ENCODE peak calls at places on chromosome 20, in eight cellular contexts. One of them, this sample, is unnamed.

GRCh38 chr20:18657575-18657974 is 69.7 kb downstream of the DTD1 start:
- DNase-seq in spleen: no peak
- DNase-seq in neural crest cell: no peak
- DNase-seq in stomach: no peak
- DNase-seq in endothelial cell: no peak
- DNase-seq in endothelial cell of umbilical vein: no peak
- DNase-seq in IMR-90: peak; percentile 87
- DNase-seq in body of pancreas: no peak
- DNase-seq in this sample: no peak

GRCh38 chr20:815914-816606 is 17.5 kb upstream of the FAM110A start:
- DNase-seq in stomach: peak; percentile 68
- DNase-seq in endothelial cell: peak; percentile 67
- DNase-seq in spleen: peak; percentile 82
- DNase-seq in endothelial cell of umbilical vein: peak; percentile 61
- DNase-seq in neural crest cell: peak; percentile 67
- DNase-seq in body of pancreas: peak; percentile 74
- DNase-seq in IMR-90: peak; percentile 43
- DNase-seq in this sample: no peak

GRCh38 chr20:38927902-38928578 is 1.8 kb downstream of the FAM83D start:
- DNase-seq in stomach: no peak
- DNase-seq in endothelial cell: no peak
- DNase-seq in spleen: no peak
- DNase-seq in endothelial cell of umbilical vein: no peak
- DNase-seq in IMR-90: no peak
- DNase-seq in body of pancreas: no peak
- DNase-seq in neural crest cell: no peak
- DNase-seq in this sample: no peak

GRCh38 chr20:3222635-3223600 is 13.6 kb downstream of the ITPA start:
- DNase-seq in stomach: no peak
- DNase-seq in endothelial cell: no peak
- DNase-seq in body of pancreas: no peak
- DNase-seq in spleen: peak; percentile 88
- DNase-seq in endothelial cell of umbilical vein: no peak
- DNase-seq in neural crest cell: no peak
- DNase-seq in IMR-90: no peak
- DNase-seq in this sample: no peak

GRCh38 chr20:63082308-63082938 is 75.7 kb upstream of the BHLHE23 start:
- DNase-seq in endothelial cell: peak; percentile 79
- DNase-seq in spleen: peak; percentile 61
- DNase-seq in body of pancreas: peak; percentile 43
- DNase-seq in neural crest cell: peak; percentile 80
- DNase-seq in IMR-90: peak; percentile 11
- DNase-seq in stomach: peak; percentile 39
- DNase-seq in endothelial cell of umbilical vein: no peak
- DNase-seq in this sample: no peak

GRCh38 chr20:21575167-21575566 is 61.3 kb upstream of the NKX2-2 start:
- DNase-seq in spleen: no peak
- DNase-seq in neural crest cell: no peak
- DNase-seq in body of pancreas: no peak
- DNase-seq in endothelial cell of umbilical vein: no peak
- DNase-seq in stomach: no peak
- DNase-seq in endothelial cell: no peak
- DNase-seq in IMR-90: no peak
- DNase-seq in this sample: no peak

GRCh38 chr20:18154342-18154741 is 16.7 kb downstream of the KAT14 start:
- DNase-seq in IMR-90: no peak
- DNase-seq in stomach: no peak
- DNase-seq in neural crest cell: no peak
- DNase-seq in endothelial cell of umbilical vein: no peak
- DNase-seq in body of pancreas: no peak
- DNase-seq in endothelial cell: no peak
- DNase-seq in spleen: no peak
- DNase-seq in this sample: no peak

GRCh38 chr20:39849664-39850063 is 839.4 kb downstream of the MAFB start:
- DNase-seq in endothelial cell of umbilical vein: peak; percentile 77
- DNase-seq in endothelial cell: no peak
- DNase-seq in neural crest cell: no peak
- DNase-seq in body of pancreas: peak; percentile 45
- DNase-seq in IMR-90: peak; percentile 94
- DNase-seq in stomach: peak; percentile 28
- DNase-seq in spleen: peak; percentile 84
- DNase-seq in this sample: peak; percentile 88

GRCh38 chr20:49583669-49584417 is 15.9 kb upstream of the PTGIS start:
- DNase-seq in body of pancreas: peak; percentile 64
- DNase-seq in endothelial cell of umbilical vein: peak; percentile 92
- DNase-seq in stomach: peak; percentile 90
- DNase-seq in IMR-90: peak; percentile 95
- DNase-seq in spleen: no peak
- DNase-seq in neural crest cell: no peak
- DNase-seq in endothelial cell: no peak
- DNase-seq in this sample: peak; percentile 44

GRCh38 chr20:19660808-19661378 is 97.2 kb upstream of the RIN2 start:
- DNase-seq in spleen: no peak
- DNase-seq in endothelial cell: no peak
- DNase-seq in IMR-90: no peak
- DNase-seq in stomach: no peak
- DNase-seq in neural crest cell: no peak
- DNase-seq in endothelial cell of umbilical vein: no peak
- DNase-seq in body of pancreas: no peak
- DNase-seq in this sample: no peak

GRCh38 chr20:51378171-51378928 is 164.2 kb downstream of the NFATC2 start:
- DNase-seq in neural crest cell: no peak
- DNase-seq in endothelial cell: peak; percentile 41
- DNase-seq in body of pancreas: no peak
- DNase-seq in IMR-90: no peak
- DNase-seq in endothelial cell of umbilical vein: no peak
- DNase-seq in spleen: peak; percentile 67
- DNase-seq in stomach: no peak
- DNase-seq in this sample: no peak
- TF ChIP-seq CTCF in neural crest cell: peak; percentile 29
- TF ChIP-seq CTCF in endothelial cell: no peak
- TF ChIP-seq CTCF in body of pancreas: no peak
- TF ChIP-seq CTCF in IMR-90: peak; percentile 24
- TF ChIP-seq CTCF in endothelial cell of umbilical vein: no peak
- TF ChIP-seq CTCF in spleen: no peak
- TF ChIP-seq CTCF in stomach: no peak
- TF ChIP-seq CTCF in this sample: no peak

GRCh38 chr20:31721408-31722332 is 998 bp downstream of the BCL2L1 start:
- DNase-seq in neural crest cell: no peak
- DNase-seq in IMR-90: no peak
- DNase-seq in stomach: peak; percentile 43
- DNase-seq in body of pancreas: no peak
- DNase-seq in endothelial cell of umbilical vein: peak; percentile 31
- DNase-seq in endothelial cell: no peak
- DNase-seq in spleen: peak; percentile 83
- DNase-seq in this sample: no peak

GRCh38 chr20:31718952-31719643 is 3.6 kb downstream of the BCL2L1 start:
- DNase-seq in spleen: no peak
- DNase-seq in endothelial cell: no peak
- DNase-seq in IMR-90: no peak
- DNase-seq in neural crest cell: no peak
- DNase-seq in endothelial cell of umbilical vein: no peak
- DNase-seq in body of pancreas: no peak
- DNase-seq in stomach: peak; percentile 43
- DNase-seq in this sample: no peak

GRCh38 chr20:31719644-31720485 is 2.8 kb downstream of the BCL2L1 start:
- DNase-seq in endothelial cell of umbilical vein: no peak
- DNase-seq in IMR-90: no peak
- DNase-seq in spleen: no peak
- DNase-seq in body of pancreas: no peak
- DNase-seq in endothelial cell: no peak
- DNase-seq in neural crest cell: no peak
- DNase-seq in stomach: peak; percentile 53
- DNase-seq in this sample: peak; percentile 27

GRCh38 chr20:31722388-31723281 is at the start of gene BCL2L1:
- DNase-seq in endothelial cell of umbilical vein: peak; percentile 86
- DNase-seq in neural crest cell: peak; percentile 80
- DNase-seq in stomach: peak; percentile 91
- DNase-seq in spleen: peak; percentile 93
- DNase-seq in IMR-90: peak; percentile 82
- DNase-seq in body of pancreas: peak; percentile 86
- DNase-seq in endothelial cell: peak; percentile 84
- DNase-seq in this sample: peak; percentile 82

GRCh38 chr20:31720486-31721407 is 1.9 kb downstream of the BCL2L1 start:
- DNase-seq in endothelial cell: no peak
- DNase-seq in neural crest cell: no peak
- DNase-seq in stomach: peak; percentile 36
- DNase-seq in spleen: no peak
- DNase-seq in IMR-90: no peak
- DNase-seq in endothelial cell of umbilical vein: peak; percentile 32
- DNase-seq in body of pancreas: no peak
- DNase-seq in this sample: no peak
- TF ChIP-seq CTCF in endothelial cell: no peak
- TF ChIP-seq CTCF in neural crest cell: no peak
- TF ChIP-seq CTCF in stomach: no peak
- TF ChIP-seq CTCF in spleen: no peak
- TF ChIP-seq CTCF in IMR-90: no peak
- TF ChIP-seq CTCF in endothelial cell of umbilical vein: no peak
- TF ChIP-seq CTCF in body of pancreas: no peak
- TF ChIP-seq CTCF in this sample: peak; percentile 41

GRCh38 chr20:43750774-43751166 is 24.0 kb upstream of the GTSF1L start:
- DNase-seq in body of pancreas: no peak
- DNase-seq in endothelial cell: no peak
- DNase-seq in endothelial cell of umbilical vein: no peak
- DNase-seq in IMR-90: no peak
- DNase-seq in spleen: no peak
- DNase-seq in neural crest cell: no peak
- DNase-seq in stomach: no peak
- DNase-seq in this sample: no peak
- TF ChIP-seq CTCF in body of pancreas: no peak
- TF ChIP-seq CTCF in endothelial cell: no peak
- TF ChIP-seq CTCF in endothelial cell of umbilical vein: no peak
- TF ChIP-seq CTCF in IMR-90: no peak
- TF ChIP-seq CTCF in spleen: no peak
- TF ChIP-seq CTCF in neural crest cell: no peak
- TF ChIP-seq CTCF in stomach: no peak
- TF ChIP-seq CTCF in this sample: no peak

DNA sequence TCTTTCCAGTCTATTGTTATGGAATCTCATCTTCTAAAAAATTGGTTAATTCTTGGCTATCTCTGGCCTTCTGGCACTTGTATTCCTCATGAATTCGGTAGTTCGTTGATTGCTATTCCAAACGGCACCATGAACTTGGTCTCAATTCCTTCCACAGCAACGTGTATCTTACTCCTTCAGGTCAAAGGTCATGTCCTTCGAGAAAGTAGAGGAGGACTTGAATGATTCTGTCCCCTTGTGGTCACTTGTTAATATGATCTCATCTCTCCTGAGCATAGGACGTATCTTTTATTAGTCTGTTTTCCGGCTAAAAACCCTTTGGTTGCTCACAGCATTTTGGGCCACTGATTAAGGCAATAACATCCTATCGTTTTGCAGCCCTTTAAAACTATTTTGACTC is 9.4 kb downstream of the TLDC2 start:
- DNase-seq in endothelial cell of umbilical vein: no peak
- DNase-seq in neural crest cell: no peak
- DNase-seq in body of pancreas: no peak
- DNase-seq in endothelial cell: no peak
- DNase-seq in spleen: no peak
- DNase-seq in IMR-90: no peak
- DNase-seq in stomach: no peak
- DNase-seq in this sample: no peak
- TF ChIP-seq CTCF in endothelial cell of umbilical vein: no peak
- TF ChIP-seq CTCF in neural crest cell: peak; percentile 29
- TF ChIP-seq CTCF in body of pancreas: no peak
- TF ChIP-seq CTCF in endothelial cell: no peak
- TF ChIP-seq CTCF in spleen: no peak
- TF ChIP-seq CTCF in IMR-90: peak; percentile 6
- TF ChIP-seq CTCF in stomach: no peak
- TF ChIP-seq CTCF in this sample: peak; percentile 43

GRCh38 chr20:58851221-58851968 is 693 bp upstream of the GNAS-AS1 start:
- DNase-seq in IMR-90: no peak
- DNase-seq in spleen: no peak
- DNase-seq in stomach: no peak
- DNase-seq in endothelial cell: no peak
- DNase-seq in endothelial cell of umbilical vein: no peak
- DNase-seq in neural crest cell: no peak
- DNase-seq in body of pancreas: no peak
- DNase-seq in this sample: no peak

GRCh38 chr20:58851969-58852458 is 502 bp upstream of the GNAS start:
- DNase-seq in endothelial cell of umbilical vein: no peak
- DNase-seq in stomach: no peak
- DNase-seq in IMR-90: no peak
- DNase-seq in body of pancreas: no peak
- DNase-seq in spleen: no peak
- DNase-seq in endothelial cell: no peak
- DNase-seq in neural crest cell: no peak
- DNase-seq in this sample: no peak

GRCh38 chr20:58853976-58854637 is 1.6 kb downstream of the GNAS start:
- DNase-seq in endothelial cell: no peak
- DNase-seq in IMR-90: no peak
- DNase-seq in body of pancreas: no peak
- DNase-seq in neural crest cell: no peak
- DNase-seq in stomach: no peak
- DNase-seq in endothelial cell of umbilical vein: no peak
- DNase-seq in spleen: no peak
- DNase-seq in this sample: no peak

GRCh38 chr20:58853466-58853865 is 950 bp downstream of the GNAS start:
- DNase-seq in endothelial cell: no peak
- DNase-seq in body of pancreas: no peak
- DNase-seq in neural crest cell: no peak
- DNase-seq in IMR-90: no peak
- DNase-seq in spleen: no peak
- DNase-seq in endothelial cell of umbilical vein: no peak
- DNase-seq in stomach: no peak
- DNase-seq in this sample: no peak

DNA sequence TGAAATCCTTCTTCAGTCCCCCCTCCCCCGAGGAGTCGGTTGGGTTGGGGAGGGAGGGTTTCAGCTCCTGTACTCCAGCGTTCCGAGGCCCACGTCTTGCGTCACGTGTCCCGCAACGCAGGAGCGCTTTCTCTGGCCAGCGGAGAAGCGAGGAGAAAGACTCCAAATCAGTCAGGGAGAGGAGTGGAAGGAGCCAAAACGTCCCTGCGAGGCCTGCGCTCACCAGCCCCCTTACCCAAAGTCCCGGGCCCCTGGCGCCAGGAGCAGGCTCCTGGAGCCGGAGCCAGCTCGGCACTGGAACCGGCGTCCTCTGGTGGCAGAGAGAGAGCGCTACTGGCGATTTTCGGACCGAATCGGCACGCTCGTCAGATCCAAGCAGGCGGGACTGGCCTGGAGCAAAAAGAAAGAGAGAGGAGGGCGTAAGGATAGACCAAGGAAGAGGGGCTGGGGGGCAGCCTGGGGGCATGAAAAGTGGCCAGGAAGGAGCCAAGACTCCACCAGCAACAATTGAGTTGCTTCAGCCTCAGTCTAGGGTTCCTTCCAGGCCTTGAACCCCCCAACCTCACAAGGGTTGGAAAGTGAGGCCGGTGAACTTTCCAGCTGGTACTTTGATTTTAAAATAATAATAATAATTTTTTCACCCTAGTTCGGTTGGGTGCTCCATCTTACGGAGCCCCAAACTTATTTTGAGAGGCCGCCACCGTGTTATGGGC is at the start of gene GNAS:
- DNase-seq in IMR-90: peak; percentile 60
- DNase-seq in stomach: no peak
- DNase-seq in endothelial cell of umbilical vein: peak; percentile 47
- DNase-seq in neural crest cell: peak; percentile 69
- DNase-seq in spleen: peak; percentile 80
- DNase-seq in endothelial cell: peak; percentile 81
- DNase-seq in body of pancreas: peak; percentile 64
- DNase-seq in this sample: peak; percentile 26
- TF ChIP-seq CTCF in IMR-90: peak; percentile 69
- TF ChIP-seq CTCF in stomach: no peak
- TF ChIP-seq CTCF in endothelial cell of umbilical vein: peak; percentile 56
- TF ChIP-seq CTCF in neural crest cell: peak; percentile 73
- TF ChIP-seq CTCF in spleen: peak; percentile 37
- TF ChIP-seq CTCF in endothelial cell: no peak
- TF ChIP-seq CTCF in body of pancreas: peak; percentile 65
- TF ChIP-seq CTCF in this sample: peak; percentile 76

GRCh38 chr20:36951198-36951976 is at the start of gene SAMHD1:
- DNase-seq in endothelial cell of umbilical vein: peak; percentile 98
- DNase-seq in IMR-90: peak; percentile 98
- DNase-seq in stomach: peak; percentile 97
- DNase-seq in neural crest cell: peak; percentile 89
- DNase-seq in spleen: peak; percentile 99
- DNase-seq in endothelial cell: peak; percentile 94
- DNase-seq in body of pancreas: peak; percentile 96
- DNase-seq in this sample: peak; percentile 98
- TF ChIP-seq CTCF in endothelial cell of umbilical vein: no peak
- TF ChIP-seq CTCF in IMR-90: no peak
- TF ChIP-seq CTCF in stomach: no peak
- TF ChIP-seq CTCF in neural crest cell: no peak
- TF ChIP-seq CTCF in spleen: peak; percentile 48
- TF ChIP-seq CTCF in endothelial cell: no peak
- TF ChIP-seq CTCF in body of pancreas: peak; percentile 52
- TF ChIP-seq CTCF in this sample: no peak